ENCODE peak calls at places on chromosome 2, in ten cellular contexts. F is non-pigmented ciliary epithelial cell; T is activated CD4-positive, alpha-beta T cell treated with anti-CD3 and anti-CD28 coated beads, Interleukin-2, amount 10 ng/mL, durations not matched to agents 7 days and 5 days; Z is NCI-H69; X is mesenteric fat pad; B is naive thymus-derived CD4-positive, alpha-beta T cell; S is stimulated activated CD4-positive, alpha-beta T cell treated with anti-CD3 and anti-CD28 coated beads, Interleukin-4, amount 100 ng/mL, for 4 hours; H is T-helper 2 cell; J is psoas muscle; E is stimulated activated naive CD4-positive, alpha-beta T cell. A is an unnamed sample.

GRCh38 chr2:203940039-203940438 is 3.5 kb downstream of the ICOS start:
- DNase-seq in S (no peak), T (no peak), E (no peak), Z (no peak), J (no peak), H (no peak), X (no peak), F (no peak), B (no peak), A (no peak)

GRCh38 chr2:201960300-201960699 is 73.4 kb upstream of the FZD7 start:
- DNase-seq in X (no peak), J (no peak), F (no peak), Z (no peak), H (no peak), T (no peak), S (no peak), E (no peak), B (no peak), A (no peak)

GRCh38 chr2:17470855-17471641 is 47.2 kb downstream of the RAD51AP2 start:
- DNase-seq in H (no peak), E (no peak), S (no peak), T (no peak), X (no peak), F (peak; percentile 45), B (no peak), Z (peak; percentile 49), J (no peak), A (no peak)

GRCh38 chr2:86249843-86250402 is 50.7 kb downstream of the MRPL35 start:
- DNase-seq in J (no peak), X (peak; percentile 39), S (no peak), B (no peak), F (no peak), T (no peak), H (no peak), E (no peak), Z (peak; percentile 39), A (peak; percentile 18)

GRCh38 chr2:25838152-25838756 is 40.0 kb downstream of the ASXL2 start:
- DNase-seq in Z (no peak), H (no peak), X (no peak), T (no peak), F (no peak), S (no peak), E (no peak), B (no peak), J (no peak), A (no peak)

GRCh38 chr2:95361216-95361980 is 41.1 kb upstream of the FAHD2A start:
- DNase-seq in H (no peak), Z (no peak), J (no peak), B (no peak), T (no peak), E (no peak), S (no peak), X (peak; percentile 69), F (no peak), A (no peak)

GRCh38 chr2:145984541-145984940 is 1464.6 kb upstream of the ZEB2 start:
- DNase-seq in S (no peak), F (peak; percentile 67), E (no peak), X (no peak), H (no peak), Z (peak; percentile 21), B (no peak), T (no peak), J (no peak), A (no peak)

GRCh38 chr2:131413148-131413747 is 49.3 kb upstream of the RAB6D start:
- DNase-seq in S (no peak), T (peak; percentile 52), F (peak; percentile 19), H (no peak), E (no peak), B (peak; percentile 42), Z (peak; percentile 51), J (no peak), X (no peak), A (no peak)

GRCh38 chr2:28721601-28722191 is 29.9 kb upstream of the PPP1CB start:
- DNase-seq in X (no peak), T (no peak), B (no peak), H (no peak), S (no peak), F (no peak), J (no peak), E (no peak), Z (no peak), A (no peak)

GRCh38 chr2:122831644-122832043 is 1076.2 kb downstream of the TSN start:
- DNase-seq in H (no peak), F (no peak), S (no peak), B (no peak), J (no peak), E (no peak), T (no peak), Z (peak; percentile 41), X (no peak), A (no peak)

GRCh38 chr2:128734521-128735295 is 416.0 kb upstream of the HS6ST1 start:
- DNase-seq in J (no peak), T (peak; percentile 49), Z (no peak), X (no peak), S (no peak), B (no peak), E (no peak), F (no peak), H (no peak), A (no peak)

GRCh38 chr2:75432761-75433361 is 127.9 kb downstream of the EVA1A start:
- DNase-seq in T (no peak), S (no peak), X (no peak), F (peak; percentile 55), J (no peak), B (no peak), E (no peak), H (no peak), Z (no peak), A (no peak)

GRCh38 chr2:127280693-127281092 is 13.3 kb downstream of the ERCC3 start:
- DNase-seq in B (no peak), T (no peak), X (no peak), H (no peak), Z (no peak), J (no peak), E (no peak), S (no peak), F (no peak), A (no peak)

GRCh38 chr2:70516596-70516995 is 37.0 kb downstream of the TGFA start:
- DNase-seq in E (no peak), S (no peak), B (no peak), X (no peak), J (no peak), T (no peak), Z (no peak), F (no peak), H (no peak), A (no peak)

GRCh38 chr2:176502619-176503018 is 233.4 kb downstream of the MTX2 start:
- DNase-seq in X (no peak), B (no peak), Z (peak; percentile 21), T (no peak), E (no peak), F (no peak), J (no peak), H (no peak), S (no peak), A (no peak)

GRCh38 chr2:190996338-190996946 is 17.5 kb downstream of the STAT1 start:
- DNase-seq in F (no peak), Z (peak; percentile 41), X (no peak), H (no peak), E (no peak), J (no peak), B (peak; percentile 36), T (peak; percentile 49), S (no peak), A (no peak)

GRCh38 chr2:183070942-183071844 is 7.4 kb upstream of the DUSP19 start:
- DNase-seq in E (no peak), Z (peak; percentile 14), B (no peak), T (no peak), J (peak; percentile 57), X (no peak), H (no peak), F (no peak), S (no peak), A (no peak)

GRCh38 chr2:238521002-238521401 is 94.3 kb downstream of the ASB1 start:
- DNase-seq in T (no peak), Z (no peak), J (no peak), E (no peak), H (no peak), X (no peak), B (no peak), F (no peak), S (no peak), A (no peak)

GRCh38 chr2:96330407-96330806 is 5.2 kb upstream of the NCAPH start:
- DNase-seq in Z (no peak), E (no peak), T (no peak), H (no peak), J (no peak), F (no peak), X (no peak), S (no peak), B (no peak), A (no peak)

GRCh38 chr2:52072949-52073348 is 1041.0 kb upstream of the NRXN1 start:
- DNase-seq in H (no peak), S (no peak), Z (peak; percentile 65), B (no peak), T (no peak), J (no peak), E (no peak), X (no peak), F (no peak), A (no peak)

GRCh38 chr2:181106229-181106628 is 125.8 kb downstream of the UBE2E3 start:
- DNase-seq in F (no peak), J (no peak), B (no peak), Z (peak; percentile 72), X (no peak), H (no peak), S (no peak), E (no peak), T (no peak), A (no peak)

GRCh38 chr2:20401495-20401855 is 45.4 kb upstream of the RHOB start:
- DNase-seq in B (no peak), F (no peak), H (no peak), T (no peak), S (no peak), Z (no peak), E (no peak), X (peak; percentile 20), J (no peak), A (no peak)

GRCh38 chr2:235695602-235695895 is 201.7 kb downstream of the AGAP1 start:
- DNase-seq in X (peak; percentile 45), Z (no peak), T (no peak), H (no peak), J (no peak), B (no peak), S (no peak), F (no peak), E (no peak), A (no peak)

GRCh38 chr2:16375351-16375750 is 290.3 kb downstream of the CYRIA start:
- DNase-seq in B (no peak), S (no peak), T (no peak), E (no peak), J (no peak), F (no peak), Z (no peak), H (no peak), X (no peak), A (no peak)

GRCh38 chr2:86243950-86244733 is 44.9 kb downstream of the MRPL35 start:
- DNase-seq in E (no peak), T (no peak), J (no peak), S (no peak), B (no peak), X (peak; percentile 5), Z (no peak), H (no peak), F (no peak), A (no peak)

GRCh38 chr2:172333206-172333605 is 94.2 kb upstream of the ITGA6 start:
- DNase-seq in F (no peak), Z (no peak), X (no peak), J (no peak), H (no peak), B (no peak), E (no peak), S (no peak), T (no peak), A (no peak)

GRCh38 chr2:10984418-10985130 is 72.8 kb downstream of the KCNF1 start:
- DNase-seq in H (no peak), Z (no peak), S (no peak), F (no peak), B (no peak), T (no peak), J (no peak), X (no peak), E (no peak), A (no peak)

GRCh38 chr2:36544638-36545338 is 53.2 kb downstream of the FEZ2 start:
- DNase-seq in S (no peak), J (no peak), T (no peak), Z (no peak), F (no peak), X (no peak), B (no peak), H (no peak), E (no peak), A (no peak)